ENCODE peak calls at places on chromosomes 11 and 22, in five cellular contexts. D, K, L, A and Q are unnamed samples.

GRCh38 chr11:134341805-134342571 is 10.2 kb downstream of the GLB1L2 start:
- DNase-seq in D (no peak), K (no peak), L (no peak), A (no peak), Q (no peak)

GRCh38 chr11:5618807-5619206 is 6.0 kb upstream of the TRIM34 start:
- DNase-seq in D (no peak), K (no peak), L (no peak), A (no peak), Q (no peak)

GRCh38 chr22:46707827-46708570 is 30.1 kb downstream of the CERK start:
- DNase-seq in D (no peak), K (no peak), L (no peak), A (no peak), Q (no peak)

GRCh38 chr11:34907934-34908593 is 8.1 kb downstream of the APIP start:
- DNase-seq in D (no peak), K (no peak), L (no peak), A (no peak), Q (no peak)

GRCh38 chr22:41357191-41357590 is 24.6 kb upstream of the TEF start:
- DNase-seq in D (no peak), K (no peak), L (no peak), A (no peak), Q (no peak)

GRCh38 chr11:36073411-36074203 is 129.7 kb downstream of the LDLRAD3 start:
- DNase-seq in D (no peak), K (no peak), L (no peak), A (no peak), Q (no peak)

GRCh38 chr11:130247289-130247688 is 67.4 kb downstream of the ZBTB44 start:
- DNase-seq in D (no peak), K (no peak), L (no peak), A (no peak), Q (no peak)

GRCh38 chr22:40624770-40625169 is 11.7 kb downstream of the MRTFA start:
- DNase-seq in D (no peak), K (no peak), L (no peak), A (no peak), Q (no peak)

GRCh38 chr11:104332110-104332509 is 168.2 kb upstream of the PDGFD start:
- DNase-seq in D (no peak), K (no peak), L (no peak), A (no peak), Q (no peak)

GRCh38 chr11:116112031-116112935 is 608.1 kb upstream of the CADM1 start:
- DNase-seq in D (no peak), K (no peak), L (no peak), A (no peak), Q (no peak)

GRCh38 chr22:38327805-38328204 is 10.6 kb upstream of the CSNK1E start:
- DNase-seq in D (no peak), K (no peak), L (no peak), A (no peak), Q (no peak)

GRCh38 chr11:16013649-16014275 is 342.6 kb downstream of the SOX6 start:
- DNase-seq in D (no peak), K (no peak), L (no peak), A (no peak), Q (no peak)

GRCh38 chr22:30182365-30182764 is 64.2 kb downstream of the LIF start:
- DNase-seq in D (no peak), K (no peak), L (no peak), A (no peak), Q (no peak)

GRCh38 chr11:69213315-69213714 is 57.6 kb downstream of the SMIM38 start:
- DNase-seq in D (no peak), K (no peak), L (no peak), A (no peak), Q (no peak)

GRCh38 chr11:121337078-121337477 is 44.5 kb downstream of the SC5D start:
- DNase-seq in D (no peak), K (no peak), L (no peak), A (no peak), Q (no peak)

GRCh38 chr22:22927196-22927887 is 39.7 kb downstream of the IGLL5 start:
- DNase-seq in D (no peak), K (no peak), L (no peak), A (no peak), Q (no peak)

GRCh38 chr11:63745304-63746170 is 23.0 kb downstream of the ZFTA start:
- DNase-seq in D (no peak), K (peak), L (no peak), A (no peak), Q (no peak)

GRCh38 chr11:48013269-48013901 is 33.0 kb downstream of the PTPRJ start:
- DNase-seq in D (peak), K (peak), L (no peak), A (no peak), Q (no peak)

GRCh38 chr11:120013325-120014250 is 124.3 kb downstream of the TRIM29 start:
- DNase-seq in D (no peak), K (peak), L (no peak), A (no peak), Q (no peak)

GRCh38 chr11:44608654-44609027 is 43.2 kb downstream of the CD82 start:
- DNase-seq in D (no peak), K (no peak), L (no peak), A (no peak), Q (no peak)

GRCh38 chr22:32775957-32776356 is 25.5 kb upstream of the TIMP3 start:
- DNase-seq in D (no peak), K (peak), L (no peak), A (no peak), Q (no peak)

GRCh38 chr11:86664930-86665329 is 7.5 kb downstream of the ME3 start:
- DNase-seq in D (no peak), K (no peak), L (no peak), A (no peak), Q (no peak)

GRCh38 chr11:92801685-92802084 is 167.8 kb upstream of the MTNR1B start:
- DNase-seq in D (no peak), K (no peak), L (no peak), A (no peak), Q (no peak)

GRCh38 chr11:61293869-61294716 is 1.0 kb downstream of the VWCE start:
- DNase-seq in D (no peak), K (peak), L (no peak), A (no peak), Q (no peak)

GRCh38 chr11:107116358-107116757 is 98.1 kb upstream of the GUCY1A2 start:
- DNase-seq in D (no peak), K (no peak), L (no peak), A (no peak), Q (no peak)

GRCh38 chr11:112748713-112749481 is 212.3 kb upstream of the NCAM1 start:
- DNase-seq in D (no peak), K (no peak), L (no peak), A (no peak), Q (no peak)